ENCODE peak calls at places on chromosomes 5 and 9, in four cellular contexts. One of them, this sample, is unnamed.

GRCh38 chr5:7755958-7756357 is 95.0 kb downstream of the CFAP90 start:
- DNase-seq in hepatocyte: no peak
- DNase-seq in fibroblast of the aortic adventitia: no peak
- DNase-seq in T-cell: no peak
- DNase-seq in this sample: no peak

GRCh38 chr5:66010476-66010875 is 84.1 kb downstream of the ERBIN start:
- DNase-seq in hepatocyte: no peak
- DNase-seq in fibroblast of the aortic adventitia: no peak
- DNase-seq in T-cell: no peak
- DNase-seq in this sample: no peak

GRCh38 chr5:148841519-148841918 is 15.1 kb downstream of the ADRB2 start:
- DNase-seq in hepatocyte: no peak
- DNase-seq in fibroblast of the aortic adventitia: no peak
- DNase-seq in T-cell: no peak
- DNase-seq in this sample: no peak

GRCh38 chr9:95204710-95205109 is 112.8 kb downstream of the FANCC start:
- DNase-seq in hepatocyte: no peak
- DNase-seq in fibroblast of the aortic adventitia: peak; percentile 45
- DNase-seq in T-cell: no peak
- DNase-seq in this sample: no peak

GRCh38 chr9:113962391-113962790 is 86.3 kb downstream of the ZNF618 start:
- DNase-seq in hepatocyte: no peak
- DNase-seq in fibroblast of the aortic adventitia: no peak
- DNase-seq in T-cell: no peak
- DNase-seq in this sample: no peak

GRCh38 chr5:123085638-123086286 is 3.3 kb upstream of the PRDM6 start:
- DNase-seq in hepatocyte: no peak
- DNase-seq in fibroblast of the aortic adventitia: no peak
- DNase-seq in T-cell: no peak
- DNase-seq in this sample: no peak

GRCh38 chr5:132017738-132018625 is 6.5 kb upstream of the ACSL6 start:
- DNase-seq in hepatocyte: no peak
- DNase-seq in fibroblast of the aortic adventitia: no peak
- DNase-seq in T-cell: no peak
- DNase-seq in this sample: no peak

GRCh38 chr5:41432481-41433253 is 77.7 kb downstream of the PLCXD3 start:
- DNase-seq in hepatocyte: no peak
- DNase-seq in fibroblast of the aortic adventitia: no peak
- DNase-seq in T-cell: no peak
- DNase-seq in this sample: no peak

GRCh38 chr5:166369326-166369725 is 1922.1 kb upstream of the WWC1 start:
- DNase-seq in hepatocyte: no peak
- DNase-seq in fibroblast of the aortic adventitia: no peak
- DNase-seq in T-cell: no peak
- DNase-seq in this sample: no peak

GRCh38 chr5:126497506-126497905 is 74.3 kb downstream of the GRAMD2B start:
- DNase-seq in hepatocyte: no peak
- DNase-seq in fibroblast of the aortic adventitia: no peak
- DNase-seq in T-cell: no peak
- DNase-seq in this sample: no peak

GRCh38 chr5:66653380-66653779 is 57.2 kb downstream of the MAST4 start:
- DNase-seq in hepatocyte: peak; percentile 6
- DNase-seq in fibroblast of the aortic adventitia: peak; percentile 74
- DNase-seq in T-cell: no peak
- DNase-seq in this sample: no peak

GRCh38 chr5:119036101-119036762 is 34.7 kb upstream of the DMXL1 start:
- DNase-seq in hepatocyte: peak; percentile 17
- DNase-seq in fibroblast of the aortic adventitia: peak; percentile 67
- DNase-seq in T-cell: no peak
- DNase-seq in this sample: peak; percentile 72

GRCh38 chr9:97660345-97660744 is 26.7 kb downstream of the NCBP1 start:
- DNase-seq in hepatocyte: no peak
- DNase-seq in fibroblast of the aortic adventitia: no peak
- DNase-seq in T-cell: no peak
- DNase-seq in this sample: no peak

GRCh38 chr5:64015824-64016223 is 53.6 kb upstream of the HTR1A start:
- DNase-seq in hepatocyte: no peak
- DNase-seq in fibroblast of the aortic adventitia: no peak
- DNase-seq in T-cell: no peak
- DNase-seq in this sample: no peak

GRCh38 chr5:126339215-126339805 is 83.9 kb upstream of the GRAMD2B start:
- DNase-seq in hepatocyte: peak; percentile 85
- DNase-seq in fibroblast of the aortic adventitia: peak; percentile 88
- DNase-seq in T-cell: peak; percentile 20
- DNase-seq in this sample: peak; percentile 50

GRCh38 chr5:134568761-134569725 is 43.6 kb downstream of the JADE2 start:
- DNase-seq in hepatocyte: no peak
- DNase-seq in fibroblast of the aortic adventitia: peak; percentile 79
- DNase-seq in T-cell: no peak
- DNase-seq in this sample: no peak

GRCh38 chr9:94802795-94803194 is 76.3 kb downstream of the AOPEP start:
- DNase-seq in hepatocyte: no peak
- DNase-seq in fibroblast of the aortic adventitia: no peak
- DNase-seq in T-cell: no peak
- DNase-seq in this sample: no peak

GRCh38 chr9:110351009-110351467 is 13.4 kb upstream of the TXNDC8 start:
- DNase-seq in hepatocyte: no peak
- DNase-seq in fibroblast of the aortic adventitia: peak; percentile 90
- DNase-seq in T-cell: no peak
- DNase-seq in this sample: peak; percentile 97

GRCh38 chr9:12784461-12785250 is 9.8 kb downstream of the LURAP1L start:
- DNase-seq in hepatocyte: peak; percentile 84
- DNase-seq in fibroblast of the aortic adventitia: peak; percentile 78
- DNase-seq in T-cell: no peak
- DNase-seq in this sample: peak; percentile 76

GRCh38 chr5:130289132-130290088 is 385.1 kb downstream of the CHSY3 start:
- DNase-seq in hepatocyte: no peak
- DNase-seq in fibroblast of the aortic adventitia: peak; percentile 75
- DNase-seq in T-cell: no peak
- DNase-seq in this sample: no peak

GRCh38 chr5:40166757-40167156 is 513.0 kb upstream of the PTGER4 start:
- DNase-seq in hepatocyte: no peak
- DNase-seq in fibroblast of the aortic adventitia: peak; percentile 27
- DNase-seq in T-cell: no peak
- DNase-seq in this sample: no peak

GRCh38 chr5:170216262-170216864 is 16.4 kb upstream of the C5orf58 start:
- DNase-seq in hepatocyte: peak; percentile 61
- DNase-seq in fibroblast of the aortic adventitia: peak; percentile 64
- DNase-seq in T-cell: no peak
- DNase-seq in this sample: peak; percentile 74

GRCh38 chr5:158807947-158808346 is 291.8 kb downstream of the EBF1 start:
- DNase-seq in hepatocyte: no peak
- DNase-seq in fibroblast of the aortic adventitia: peak; percentile 57
- DNase-seq in T-cell: no peak
- DNase-seq in this sample: no peak

GRCh38 chr9:109542922-109543321 is 44.8 kb upstream of the PTPN3 start:
- DNase-seq in hepatocyte: no peak
- DNase-seq in fibroblast of the aortic adventitia: no peak
- DNase-seq in T-cell: no peak
- DNase-seq in this sample: no peak

GRCh38 chr9:86043999-86044398 is 55.4 kb downstream of the GOLM1 start:
- DNase-seq in hepatocyte: no peak
- DNase-seq in fibroblast of the aortic adventitia: no peak
- DNase-seq in T-cell: no peak
- DNase-seq in this sample: no peak

GRCh38 chr5:53170748-53171349 is 61.3 kb upstream of the MOCS2 start:
- DNase-seq in hepatocyte: peak; percentile 48
- DNase-seq in fibroblast of the aortic adventitia: peak; percentile 70
- DNase-seq in T-cell: no peak
- DNase-seq in this sample: no peak

GRCh38 chr5:142743677-142744441 is 26.3 kb upstream of the ARHGAP26 start:
- DNase-seq in hepatocyte: no peak
- DNase-seq in fibroblast of the aortic adventitia: peak; percentile 82
- DNase-seq in T-cell: no peak
- DNase-seq in this sample: no peak

GRCh38 chr5:33894566-33894965 is 2.8 kb upstream of the ADAMTS12 start:
- DNase-seq in hepatocyte: no peak
- DNase-seq in fibroblast of the aortic adventitia: peak; percentile 57
- DNase-seq in T-cell: no peak
- DNase-seq in this sample: peak; percentile 98

GRCh38 chr5:143721960-143722359 is 90.0 kb upstream of the HMHB1 start:
- DNase-seq in hepatocyte: no peak
- DNase-seq in fibroblast of the aortic adventitia: no peak
- DNase-seq in T-cell: no peak
- DNase-seq in this sample: no peak

GRCh38 chr5:74116266-74116665 is 490.3 kb downstream of the ARHGEF28 start:
- DNase-seq in hepatocyte: no peak
- DNase-seq in fibroblast of the aortic adventitia: no peak
- DNase-seq in T-cell: no peak
- DNase-seq in this sample: no peak

GRCh38 chr5:88555658-88556057 is 287.0 kb upstream of the TMEM161B start:
- DNase-seq in hepatocyte: no peak
- DNase-seq in fibroblast of the aortic adventitia: no peak
- DNase-seq in T-cell: no peak
- DNase-seq in this sample: no peak

GRCh38 chr5:52760695-52761366 is 26.9 kb upstream of the ITGA1 start:
- DNase-seq in hepatocyte: no peak
- DNase-seq in fibroblast of the aortic adventitia: no peak
- DNase-seq in T-cell: no peak
- DNase-seq in this sample: no peak

This sample was measured in PC-9.